ENCODE peak calls at places on chromosomes 4 and X, in ten cellular contexts. One of them, this sample, is unnamed.
A peak's percentile ranks its signal among the peaks of the same experiment; 100 is the strongest.

GRCh38 chrX:100829730-100830129 is 9.5 kb downstream of the CSTF2 start:
- DNase-seq in HTR-8/SVneo: no peak
- DNase-seq in brain microvascular endothelial cell: peak; percentile 20
- DNase-seq in activated CD8-positive, alpha-beta memory T cell treated with anti-CD3 and anti-CD28 coated beads for 48 hours: no peak
- DNase-seq in CD8-positive, alpha-beta T cell: no peak
- DNase-seq in stimulated activated CD4-positive, alpha-beta T cell treated with anti-CD3 and anti-CD28 coated beads, Interleukin-2, amount 100 ng/mL, for 24 hours: no peak
- DNase-seq in Calu3: no peak
- DNase-seq in upper lobe of right lung: no peak
- DNase-seq in small intestine: no peak
- DNase-seq in iris pigment epithelial cell: peak; percentile 77
- DNase-seq in this sample: peak; percentile 28

GRCh38 chr4:183610033-183610432 is 49.0 kb downstream of the RWDD4 start:
- DNase-seq in HTR-8/SVneo: peak; percentile 75
- DNase-seq in brain microvascular endothelial cell: peak; percentile 56
- DNase-seq in activated CD8-positive, alpha-beta memory T cell treated with anti-CD3 and anti-CD28 coated beads for 48 hours: no peak
- DNase-seq in CD8-positive, alpha-beta T cell: no peak
- DNase-seq in stimulated activated CD4-positive, alpha-beta T cell treated with anti-CD3 and anti-CD28 coated beads, Interleukin-2, amount 100 ng/mL, for 24 hours: no peak
- DNase-seq in Calu3: no peak
- DNase-seq in upper lobe of right lung: no peak
- DNase-seq in small intestine: no peak
- DNase-seq in iris pigment epithelial cell: peak; percentile 55
- DNase-seq in this sample: no peak

GRCh38 chr4:7668826-7669225 is 234.1 kb upstream of the PSAPL1 start:
- DNase-seq in HTR-8/SVneo: no peak
- DNase-seq in brain microvascular endothelial cell: no peak
- DNase-seq in activated CD8-positive, alpha-beta memory T cell treated with anti-CD3 and anti-CD28 coated beads for 48 hours: no peak
- DNase-seq in CD8-positive, alpha-beta T cell: no peak
- DNase-seq in stimulated activated CD4-positive, alpha-beta T cell treated with anti-CD3 and anti-CD28 coated beads, Interleukin-2, amount 100 ng/mL, for 24 hours: no peak
- DNase-seq in Calu3: no peak
- DNase-seq in upper lobe of right lung: no peak
- DNase-seq in small intestine: no peak
- DNase-seq in iris pigment epithelial cell: no peak
- DNase-seq in this sample: no peak

GRCh38 chr4:154503598-154503997 is 12.0 kb upstream of the DCHS2 start:
- DNase-seq in HTR-8/SVneo: peak; percentile 15
- DNase-seq in brain microvascular endothelial cell: no peak
- DNase-seq in activated CD8-positive, alpha-beta memory T cell treated with anti-CD3 and anti-CD28 coated beads for 48 hours: no peak
- DNase-seq in CD8-positive, alpha-beta T cell: no peak
- DNase-seq in stimulated activated CD4-positive, alpha-beta T cell treated with anti-CD3 and anti-CD28 coated beads, Interleukin-2, amount 100 ng/mL, for 24 hours: no peak
- DNase-seq in Calu3: peak; percentile 5
- DNase-seq in upper lobe of right lung: no peak
- DNase-seq in small intestine: peak; percentile 2
- DNase-seq in iris pigment epithelial cell: peak; percentile 15
- DNase-seq in this sample: peak; percentile 18

GRCh38 chr4:15976456-15977096 is 13.6 kb upstream of the FGFBP2 start:
- DNase-seq in HTR-8/SVneo: no peak
- DNase-seq in brain microvascular endothelial cell: no peak
- DNase-seq in activated CD8-positive, alpha-beta memory T cell treated with anti-CD3 and anti-CD28 coated beads for 48 hours: no peak
- DNase-seq in CD8-positive, alpha-beta T cell: no peak
- DNase-seq in stimulated activated CD4-positive, alpha-beta T cell treated with anti-CD3 and anti-CD28 coated beads, Interleukin-2, amount 100 ng/mL, for 24 hours: no peak
- DNase-seq in Calu3: no peak
- DNase-seq in upper lobe of right lung: no peak
- DNase-seq in small intestine: no peak
- DNase-seq in iris pigment epithelial cell: no peak
- DNase-seq in this sample: no peak

GRCh38 chr4:130524057-130524456 is 1428.1 kb downstream of the C4orf33 start:
- DNase-seq in HTR-8/SVneo: no peak
- DNase-seq in brain microvascular endothelial cell: no peak
- DNase-seq in activated CD8-positive, alpha-beta memory T cell treated with anti-CD3 and anti-CD28 coated beads for 48 hours: no peak
- DNase-seq in CD8-positive, alpha-beta T cell: no peak
- DNase-seq in stimulated activated CD4-positive, alpha-beta T cell treated with anti-CD3 and anti-CD28 coated beads, Interleukin-2, amount 100 ng/mL, for 24 hours: no peak
- DNase-seq in Calu3: no peak
- DNase-seq in upper lobe of right lung: no peak
- DNase-seq in small intestine: no peak
- DNase-seq in iris pigment epithelial cell: no peak
- DNase-seq in this sample: no peak

GRCh38 chrX:33725556-33726232 is 406.4 kb downstream of the FAM47A start:
- DNase-seq in HTR-8/SVneo: peak; percentile 6
- DNase-seq in brain microvascular endothelial cell: peak; percentile 1
- DNase-seq in activated CD8-positive, alpha-beta memory T cell treated with anti-CD3 and anti-CD28 coated beads for 48 hours: no peak
- DNase-seq in CD8-positive, alpha-beta T cell: no peak
- DNase-seq in stimulated activated CD4-positive, alpha-beta T cell treated with anti-CD3 and anti-CD28 coated beads, Interleukin-2, amount 100 ng/mL, for 24 hours: no peak
- DNase-seq in Calu3: peak; percentile 35
- DNase-seq in upper lobe of right lung: no peak
- DNase-seq in small intestine: no peak
- DNase-seq in iris pigment epithelial cell: peak; percentile 54
- DNase-seq in this sample: peak; percentile 16

GRCh38 chrX:12463052-12463451 is 324.8 kb downstream of the FRMPD4 start:
- DNase-seq in HTR-8/SVneo: no peak
- DNase-seq in brain microvascular endothelial cell: no peak
- DNase-seq in activated CD8-positive, alpha-beta memory T cell treated with anti-CD3 and anti-CD28 coated beads for 48 hours: no peak
- DNase-seq in CD8-positive, alpha-beta T cell: no peak
- DNase-seq in stimulated activated CD4-positive, alpha-beta T cell treated with anti-CD3 and anti-CD28 coated beads, Interleukin-2, amount 100 ng/mL, for 24 hours: no peak
- DNase-seq in Calu3: no peak
- DNase-seq in upper lobe of right lung: no peak
- DNase-seq in small intestine: no peak
- DNase-seq in iris pigment epithelial cell: no peak
- DNase-seq in this sample: no peak

GRCh38 chr4:183875251-183875825 is 29.8 kb upstream of the STOX2 start:
- DNase-seq in HTR-8/SVneo: no peak
- DNase-seq in brain microvascular endothelial cell: no peak
- DNase-seq in activated CD8-positive, alpha-beta memory T cell treated with anti-CD3 and anti-CD28 coated beads for 48 hours: no peak
- DNase-seq in CD8-positive, alpha-beta T cell: no peak
- DNase-seq in stimulated activated CD4-positive, alpha-beta T cell treated with anti-CD3 and anti-CD28 coated beads, Interleukin-2, amount 100 ng/mL, for 24 hours: no peak
- DNase-seq in Calu3: no peak
- DNase-seq in upper lobe of right lung: no peak
- DNase-seq in small intestine: no peak
- DNase-seq in iris pigment epithelial cell: no peak
- DNase-seq in this sample: no peak

GRCh38 chr4:3257691-3258482 is 8.9 kb downstream of the MSANTD1 start:
- DNase-seq in HTR-8/SVneo: no peak
- DNase-seq in brain microvascular endothelial cell: no peak
- DNase-seq in activated CD8-positive, alpha-beta memory T cell treated with anti-CD3 and anti-CD28 coated beads for 48 hours: no peak
- DNase-seq in CD8-positive, alpha-beta T cell: no peak
- DNase-seq in stimulated activated CD4-positive, alpha-beta T cell treated with anti-CD3 and anti-CD28 coated beads, Interleukin-2, amount 100 ng/mL, for 24 hours: no peak
- DNase-seq in Calu3: no peak
- DNase-seq in upper lobe of right lung: no peak
- DNase-seq in small intestine: no peak
- DNase-seq in iris pigment epithelial cell: peak; percentile 55
- DNase-seq in this sample: no peak

GRCh38 chr4:169249214-169249973 is 21.4 kb downstream of the SH3RF1 start:
- DNase-seq in HTR-8/SVneo: no peak
- DNase-seq in brain microvascular endothelial cell: peak; percentile 70
- DNase-seq in activated CD8-positive, alpha-beta memory T cell treated with anti-CD3 and anti-CD28 coated beads for 48 hours: no peak
- DNase-seq in CD8-positive, alpha-beta T cell: no peak
- DNase-seq in stimulated activated CD4-positive, alpha-beta T cell treated with anti-CD3 and anti-CD28 coated beads, Interleukin-2, amount 100 ng/mL, for 24 hours: no peak
- DNase-seq in Calu3: no peak
- DNase-seq in upper lobe of right lung: no peak
- DNase-seq in small intestine: peak; percentile 90
- DNase-seq in iris pigment epithelial cell: peak; percentile 75
- DNase-seq in this sample: peak; percentile 85

This sample was measured in endothelial cell of umbilical vein.